ENCODE peak calls at places on chromosomes 3 and 15, in six cellular contexts. F is mesenchymal stem cell, G is neuronal stem cell, D is H9, B is H1, K is mesendoderm. I is an unnamed sample.

GRCh38 chr15:45729146-45729545 is 94.3 kb downstream of the SQOR start:
- DNase-seq in D (no peak), B (no peak), G (no peak), K (peak; percentile 65), F (no peak), I (peak; percentile 6)

GRCh38 chr3:63951901-63952594 is 39.9 kb upstream of the SCAANT1 start:
- DNase-seq in D (no peak), B (no peak), K (no peak), F (no peak), G (no peak), I (no peak)

GRCh38 chr15:72306211-72306785 is 13.7 kb downstream of the CELF6 start:
- DNase-seq in F (no peak), K (peak; percentile 81), B (no peak), G (no peak), D (peak; percentile 49), I (peak; percentile 32)

GRCh38 chr3:14352002-14352627 is 50.3 kb upstream of the SLC6A6 start:
- DNase-seq in B (no peak), F (no peak), K (peak; percentile 81), D (peak; percentile 83), G (no peak), I (peak; percentile 7)

GRCh38 chr3:185353823-185354614 is 8.9 kb upstream of the MAP3K13 start:
- DNase-seq in G (peak; percentile 80), D (peak; percentile 96), F (peak; percentile 60), K (peak; percentile 99), B (peak; percentile 91), I (peak; percentile 37)

GRCh38 chr3:7630925-7631324 is 770.0 kb downstream of the GRM7 start:
- DNase-seq in K (peak; percentile 38), G (no peak), F (peak; percentile 67), D (no peak), B (no peak), I (no peak)

GRCh38 chr15:51234181-51234927 is 104.0 kb downstream of the CYP19A1 start:
- DNase-seq in D (no peak), F (no peak), B (no peak), K (no peak), G (no peak), I (no peak)

GRCh38 chr15:67036775-67037555 is 28.4 kb upstream of the SMAD3 start:
- DNase-seq in D (no peak), K (no peak), G (no peak), B (no peak), F (no peak), I (no peak)

GRCh38 chr3:74531491-74531890 is 83.0 kb downstream of the CNTN3 start:
- DNase-seq in G (no peak), F (no peak), D (no peak), K (no peak), B (no peak), I (peak; percentile 39)

GRCh38 chr3:143654906-143655305 is 193.4 kb downstream of the SLC9A9 start:
- DNase-seq in F (no peak), D (no peak), K (no peak), B (no peak), G (no peak), I (no peak)

GRCh38 chr15:58549013-58549779 is 117.4 kb downstream of the LIPC start:
- DNase-seq in B (no peak), D (no peak), G (no peak), F (peak; percentile 83), K (no peak), I (peak; percentile 74)

GRCh38 chr3:42666022-42666421 is 12.5 kb downstream of the ZBTB47 start:
- DNase-seq in F (no peak), G (no peak), B (no peak), D (no peak), K (no peak), I (no peak)

GRCh38 chr15:99121691-99122410 is 17.0 kb downstream of the SYNM start:
- DNase-seq in G (no peak), B (no peak), F (no peak), D (no peak), K (no peak), I (no peak)

GRCh38 chr3:197949191-197949766 is 711 bp upstream of the RPL35A start:
- DNase-seq in F (no peak), G (no peak), D (no peak), B (no peak), K (peak; percentile 40), I (no peak)

GRCh38 chr15:54373332-54373731 is 395.1 kb downstream of the UNC13C start:
- DNase-seq in B (no peak), D (no peak), G (no peak), F (no peak), K (no peak), I (no peak)

GRCh38 chr15:71730277-71731144 is 79.8 kb upstream of the NR2E3 start:
- DNase-seq in B (no peak), D (peak; percentile 42), F (peak; percentile 68), G (peak; percentile 35), K (peak; percentile 60), I (peak; percentile 77)

GRCh38 chr15:61951949-61952348 is 108.3 kb downstream of the VPS13C start:
- DNase-seq in G (no peak), B (no peak), K (no peak), F (peak; percentile 7), D (no peak), I (peak; percentile 4)

GRCh38 chr3:135784557-135784956 is 181.0 kb upstream of the PPP2R3A start:
- DNase-seq in B (no peak), D (no peak), G (no peak), K (no peak), F (no peak), I (no peak)

GRCh38 chr15:48355377-48355776 is 24.1 kb downstream of the DUT start:
- DNase-seq in G (no peak), K (peak; percentile 15), B (no peak), F (peak; percentile 18), D (no peak), I (peak; percentile 45)

GRCh38 chr3:48598323-48599076 is 3.4 kb upstream of the COL7A1 start:
- DNase-seq in G (no peak), K (peak; percentile 91), B (no peak), F (peak; percentile 98), D (no peak), I (peak; percentile 94)

GRCh38 chr3:177824190-177824786 is 627.0 kb upstream of the TBL1XR1 start:
- DNase-seq in D (no peak), K (no peak), G (no peak), B (no peak), F (peak; percentile 59), I (peak; percentile 55)

GRCh38 chr3:141448606-141449216 is 38.1 kb upstream of the RASA2 start:
- DNase-seq in B (no peak), G (no peak), F (peak; percentile 63), K (no peak), D (no peak), I (peak; percentile 84)

GRCh38 chr15:26631894-26632293 is 141.0 kb downstream of the GABRB3 start:
- DNase-seq in B (no peak), K (peak; percentile 78), D (no peak), F (no peak), G (no peak), I (no peak)

GRCh38 chr3:172461530-172462138 is 13.4 kb upstream of the GHSR start:
- DNase-seq in D (no peak), G (no peak), K (peak; percentile 48), F (peak; percentile 33), B (no peak), I (peak; percentile 10)

GRCh38 chr3:172464306-172464705 is 16.1 kb upstream of the GHSR start:
- DNase-seq in B (no peak), K (no peak), D (no peak), F (no peak), G (no peak), I (no peak)

GRCh38 chr3:172467170-172467824 is 19.0 kb upstream of the GHSR start:
- DNase-seq in D (no peak), B (no peak), F (peak; percentile 52), G (no peak), K (peak; percentile 22), I (peak; percentile 66)

GRCh38 chr3:172466553-172467130 is 18.4 kb upstream of the GHSR start:
- DNase-seq in F (no peak), D (no peak), K (no peak), G (no peak), B (no peak), I (peak; percentile 10)

DNA sequence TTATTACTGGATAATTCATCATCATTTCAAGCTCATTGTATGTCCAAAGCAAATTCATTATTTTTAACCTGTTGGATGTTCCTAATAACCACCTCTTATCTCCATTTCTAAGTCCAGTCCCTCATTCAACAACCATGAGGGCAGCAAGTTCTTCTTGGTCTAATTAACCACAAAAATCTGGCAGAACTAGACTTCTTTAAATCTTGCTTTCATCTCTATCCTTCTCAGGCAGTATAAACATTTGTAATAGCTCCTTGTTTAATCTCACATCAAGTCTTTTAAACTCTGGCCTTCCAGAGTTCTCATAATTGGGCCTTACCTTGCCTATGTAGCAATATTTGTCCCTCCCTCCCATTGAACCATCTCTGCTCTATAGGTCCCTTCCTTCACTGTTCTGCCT is 17.0 kb upstream of the GHSR start:
- DNase-seq in D (no peak), B (no peak), K (no peak), F (no peak), G (no peak), I (no peak)
- H2BK15ac ChIP-seq in D (no peak overlapping the region), B (no peak overlapping the region), K (no peak overlapping the region), F (no peak overlapping the region), G (no peak overlapping the region), I (no peak overlapping the region)

GRCh38 chr3:138801792-138802191 is 32.9 kb downstream of the PIK3CB start:
- DNase-seq in B (no peak), F (no peak), K (no peak), D (no peak), G (no peak), I (no peak)

GRCh38 chr3:138797508-138798038 is 37.2 kb downstream of the PIK3CB start:
- DNase-seq in D (no peak), K (no peak), B (no peak), F (no peak), G (no peak), I (no peak)

GRCh38 chr3:138800248-138800647 is 34.5 kb downstream of the PIK3CB start:
- DNase-seq in K (no peak), G (no peak), F (no peak), D (no peak), B (no peak), I (no peak)

GRCh38 chr3:138796761-138797160 is 38.0 kb downstream of the PIK3CB start:
- DNase-seq in G (no peak), D (no peak), B (no peak), K (peak; percentile 51), F (no peak), I (no peak)

GRCh38 chr3:138799822-138800221 is 34.9 kb downstream of the PIK3CB start:
- DNase-seq in K (no peak), G (no peak), F (no peak), B (no peak), D (no peak), I (no peak)
- H2BK15ac ChIP-seq in K (no peak overlapping the region), G (no peak overlapping the region), F (no peak overlapping the region), B (no peak overlapping the region), D (no peak overlapping the region), I (no peak overlapping the region)

DNA sequence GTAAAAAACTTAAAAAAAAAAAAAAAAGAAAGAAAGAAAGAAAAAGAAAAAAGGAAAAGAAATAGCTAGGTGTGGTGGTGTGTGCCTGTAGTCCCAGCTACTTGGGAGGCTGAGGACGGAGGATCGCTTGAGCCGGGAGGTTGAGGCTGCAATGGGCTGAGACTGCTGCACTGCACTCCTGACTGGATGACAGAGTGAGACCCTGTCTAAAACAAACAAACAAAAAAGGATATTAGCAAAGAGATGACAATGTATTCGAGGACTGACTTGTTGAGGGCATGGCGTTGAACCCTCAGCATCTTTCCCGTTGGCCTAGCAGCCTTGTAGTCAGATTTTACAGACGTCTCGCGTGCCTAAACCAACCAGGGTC is 602 bp upstream of the NIT2 start:
- DNase-seq in B (no peak), D (no peak), F (no peak), K (no peak), G (no peak), I (no peak)
- H2BK15ac ChIP-seq in B (peak overlapping the region; percentile 73), D (no peak overlapping the region), F (no peak overlapping the region), K (no peak overlapping the region), G (no peak overlapping the region), I (peak overlapping the region; percentile 69)

GRCh38 chr15:100234158-100235029 is 107.4 kb downstream of the ADAMTS17 start:
- DNase-seq in K (no peak), D (no peak), B (no peak), G (no peak), F (no peak), I (no peak)
- H2BK15ac ChIP-seq in K (no peak overlapping the region), D (no peak overlapping the region), B (no peak overlapping the region), G (no peak overlapping the region), F (no peak overlapping the region), I (no peak overlapping the region)

I was measured in IMR-90.